ENCODE peak calls at places on chromosomes 12 and 14, in seven cellular contexts. J is neural progenitor cell, I is Peyer's patch, K is hepatocyte, S is stomach, Y is neuronal stem cell, F is tibial artery. R is an unnamed sample. For H3K36me3, the result is how much of the 10 kb centered on the place peaks cover.

GRCh38 chr12:81416571-81416970 is 338.7 kb downstream of the ACSS3 start:
- DNase-seq in J (no peak), I (no peak), K (no peak), S (no peak), Y (no peak), F (no peak), R (no peak)

GRCh38 chr12:112664569-112664968 is 127.0 kb upstream of the RPH3A start:
- DNase-seq in J (peak), I (no peak), K (peak), S (no peak), Y (peak), F (no peak), R (no peak)

GRCh38 chr12:97637770-97638169 is 175.2 kb downstream of the RMST start:
- DNase-seq in J (peak), I (no peak), K (no peak), S (no peak), Y (peak), F (no peak), R (no peak)

GRCh38 chr12:938810-939209 is 10.7 kb downstream of the RAD52 start:
- DNase-seq in J (no peak), I (no peak), K (no peak), S (peak), Y (no peak), F (no peak), R (no peak)

GRCh38 chr12:107917912-107918800 is 143.7 kb downstream of the ASCL4 start:
- DNase-seq in J (peak), I (no peak), K (peak), S (no peak), Y (peak), F (no peak), R (no peak)

GRCh38 chr14:72615511-72616121 is 278.3 kb downstream of the DPF3 start:
- DNase-seq in J (no peak), I (no peak), K (no peak), S (no peak), Y (no peak), F (no peak), R (no peak)

GRCh38 chr12:57429473-57430116 is 1.2 kb downstream of the R3HDM2 start:
- DNase-seq in J (no peak), I (no peak), K (no peak), S (no peak), Y (no peak), F (no peak), R (peak)

GRCh38 chr14:75442642-75443041 is 14.8 kb downstream of the JDP2 start:
- DNase-seq in J (no peak), I (no peak), K (no peak), S (no peak), Y (no peak), F (no peak), R (no peak)

GRCh38 chr12:14065094-14065493 is 83.7 kb upstream of the GRIN2B start:
- DNase-seq in J (no peak), I (no peak), K (no peak), S (no peak), Y (no peak), F (no peak), R (no peak)

GRCh38 chr12:93813972-93814821 is 137.0 kb downstream of the CRADD start:
- DNase-seq in J (no peak), I (no peak), K (peak), S (peak), Y (no peak), F (peak), R (no peak)

GRCh38 chr14:60561845-60562746 is 53.1 kb downstream of the SIX6 start:
- DNase-seq in J (peak), I (no peak), K (peak), S (peak), Y (peak), F (no peak), R (no peak)

GRCh38 chr14:71995741-71996140 is 63.5 kb downstream of the RGS6 start:
- DNase-seq in J (no peak), I (no peak), K (no peak), S (no peak), Y (no peak), F (no peak), R (no peak)

GRCh38 chr14:21090194-21090939 is 8.1 kb downstream of the ZNF219 start:
- DNase-seq in J (peak), I (no peak), K (no peak), S (no peak), Y (no peak), F (peak), R (no peak)

GRCh38 chr12:92561543-92561899 is 141.3 kb upstream of the PLEKHG7 start:
- DNase-seq in J (no peak), I (no peak), K (peak), S (peak), Y (no peak), F (peak), R (no peak)

GRCh38 chr14:38207830-38208815 is at the start of gene SSTR1:
- DNase-seq in J (peak), I (no peak), K (peak), S (peak), Y (peak), F (no peak), R (no peak)

DNA sequence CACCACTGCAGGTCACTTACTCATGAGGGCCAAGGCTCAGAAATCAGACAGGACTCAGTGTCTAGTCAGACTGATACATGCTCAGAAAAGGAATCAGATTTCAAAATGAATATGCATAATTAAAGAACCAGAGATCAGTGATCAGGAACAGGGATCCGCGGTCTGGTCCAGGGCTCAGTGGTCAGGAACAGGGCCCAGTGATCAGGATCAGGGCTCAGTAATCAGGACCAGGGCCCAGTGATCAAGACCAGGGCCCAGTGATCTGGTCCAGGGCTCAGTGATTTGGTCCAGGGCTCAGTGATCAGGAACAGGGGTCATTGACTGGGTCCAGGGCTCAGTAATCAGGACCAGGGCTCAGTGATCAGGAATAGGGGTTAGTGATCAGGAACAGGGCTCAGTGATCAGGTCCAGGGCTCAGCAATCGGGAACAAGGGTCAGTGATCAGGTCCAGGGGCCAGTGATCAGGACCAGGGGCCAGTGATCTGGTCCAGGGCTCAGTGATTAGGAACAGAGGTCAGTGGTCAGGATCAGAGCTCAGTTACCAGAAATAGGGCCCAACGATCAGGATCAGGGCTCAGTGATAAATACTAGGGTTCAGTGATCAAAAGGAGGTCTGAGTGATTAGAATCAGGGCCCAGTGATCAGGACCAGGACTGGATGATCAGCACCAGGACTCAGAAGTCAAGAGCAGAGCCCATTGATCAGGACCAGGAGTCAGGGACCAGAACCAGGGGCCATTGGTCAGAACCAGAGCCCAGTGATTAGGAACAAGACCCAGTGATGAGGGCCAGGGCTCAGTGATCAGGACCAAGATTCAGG is 175.3 kb downstream of the TMEM121 start:
- DNase-seq in J (no peak), I (no peak), K (no peak), S (no peak), Y (no peak), F (peak), R (no peak)
- H3K4me3 ChIP-seq in J (no peak), I (no peak), K (no peak), S (no peak), Y (no peak), F (no peak), R (no peak)

GRCh38 chr12:4292266-4293063 is 18.9 kb downstream of the CCND2 start:
- DNase-seq in J (no peak), I (no peak), K (no peak), S (no peak), Y (no peak), F (peak), R (no peak)

GRCh38 chr12:4289334-4289878 is 15.8 kb downstream of the CCND2 start:
- DNase-seq in J (peak), I (no peak), K (no peak), S (no peak), Y (no peak), F (peak), R (no peak)

GRCh38 chr12:4288296-4289019 is 14.9 kb downstream of the CCND2 start:
- DNase-seq in J (no peak), I (no peak), K (no peak), S (no peak), Y (no peak), F (no peak), R (no peak)

GRCh38 chr12:4287325-4288290 is 14.0 kb downstream of the CCND2 start:
- DNase-seq in J (no peak), I (no peak), K (no peak), S (no peak), Y (no peak), F (no peak), R (no peak)

DNA sequence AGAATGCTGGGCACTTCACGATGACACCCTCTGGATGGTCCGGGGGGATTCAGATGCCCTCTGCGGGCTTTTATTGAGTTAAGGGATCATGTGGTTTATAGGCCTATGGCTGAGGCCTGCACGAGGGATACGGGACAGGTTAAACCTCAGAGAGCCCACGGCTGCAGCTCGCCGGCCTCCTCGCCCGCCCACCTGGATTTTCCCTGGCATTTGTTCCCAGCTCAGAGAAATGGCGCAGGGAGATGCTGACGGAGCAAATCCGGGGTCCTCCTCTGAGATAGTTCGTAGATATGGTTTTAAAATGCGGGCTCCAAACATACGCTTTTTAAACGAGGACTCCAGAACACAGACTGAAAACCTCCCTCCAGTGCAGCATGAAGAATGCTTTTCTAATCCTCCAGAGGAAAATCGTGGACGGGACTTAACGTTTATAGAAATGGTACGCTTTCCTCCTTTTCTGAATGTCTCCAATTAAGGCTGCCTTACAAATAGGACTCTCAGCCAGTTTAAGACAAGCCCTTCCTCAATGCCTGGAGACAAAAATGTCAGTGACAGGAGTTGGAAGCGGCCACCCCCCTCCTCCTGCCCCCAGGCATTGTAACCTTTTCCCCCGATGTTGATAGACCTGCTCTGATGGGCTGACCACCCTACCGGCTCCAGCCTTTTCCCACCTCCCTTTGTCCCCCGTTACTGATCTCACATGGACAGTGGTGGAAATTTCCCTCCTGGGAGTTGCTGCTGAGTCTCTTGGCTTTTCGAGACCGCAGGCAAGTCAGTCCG is 16.6 kb downstream of the CCND2 start:
- DNase-seq in J (no peak), I (no peak), K (no peak), S (no peak), Y (no peak), F (peak), R (no peak)
- H3K36me3 ChIP-seq in J (under half), I (half or more), K (under half), S (half or more), Y (half or more), F (under half), R (half or more)

DNA sequence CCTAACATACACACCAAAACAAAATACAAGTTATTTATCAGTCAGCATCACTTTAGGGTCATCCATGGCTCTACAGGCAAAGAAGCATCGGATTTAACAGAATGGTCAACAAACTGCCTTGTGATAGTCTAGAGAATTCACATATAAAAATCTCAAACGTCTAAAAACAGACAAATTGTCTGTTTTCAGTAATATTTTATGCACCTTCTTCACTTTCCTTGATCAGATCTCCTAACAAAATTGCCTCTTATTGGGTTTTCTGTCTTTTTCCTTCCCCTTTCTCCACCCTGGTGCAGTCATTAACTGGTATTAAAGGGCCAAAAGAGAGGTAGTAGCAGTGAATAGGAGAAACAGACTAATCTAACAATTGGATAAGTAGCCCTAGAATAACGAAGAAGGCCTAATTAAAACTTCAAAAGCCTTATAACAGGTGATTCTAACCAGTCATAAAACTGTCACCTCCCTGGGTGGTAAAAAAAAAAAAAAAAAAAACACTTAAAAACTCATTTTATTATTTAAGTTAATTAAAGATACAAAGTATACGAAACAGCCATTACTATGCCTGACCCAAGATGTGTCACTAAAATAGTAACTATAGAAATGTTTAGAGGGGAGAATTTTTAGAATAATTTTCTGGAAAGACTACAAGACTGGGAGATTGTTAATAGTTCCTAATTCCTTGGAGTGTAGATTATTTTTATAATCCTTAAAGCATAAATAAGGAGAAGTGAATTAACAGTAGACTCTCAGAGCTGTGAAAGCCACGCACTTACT is 1.5 kb downstream of the KIF21A start:
- DNase-seq in J (no peak), I (no peak), K (no peak), S (no peak), Y (no peak), F (no peak), R (no peak)
- H3K4me3 ChIP-seq in J (peak), I (peak), K (peak), S (no peak), Y (peak), F (peak), R (peak)

GRCh38 chr14:102940729-102941362 is 18.4 kb downstream of the AMN start:
- DNase-seq in J (no peak), I (no peak), K (no peak), S (no peak), Y (no peak), F (no peak), R (no peak)

GRCh38 chr14:102943454-102943853 is 21.0 kb downstream of the AMN start:
- DNase-seq in J (no peak), I (no peak), K (no peak), S (no peak), Y (no peak), F (no peak), R (no peak)

GRCh38 chr14:102943979-102944378 is 21.5 kb downstream of the AMN start:
- DNase-seq in J (no peak), I (no peak), K (no peak), S (no peak), Y (no peak), F (no peak), R (no peak)

GRCh38 chr14:102941419-102942011 is 19.1 kb downstream of the AMN start:
- DNase-seq in J (no peak), I (peak), K (no peak), S (no peak), Y (no peak), F (no peak), R (no peak)

GRCh38 chr14:102942069-102942468 is 19.6 kb downstream of the AMN start:
- DNase-seq in J (no peak), I (no peak), K (no peak), S (no peak), Y (no peak), F (no peak), R (no peak)
- H3K36me3 ChIP-seq in J (under half), I (half or more), K (under half), S (half or more), Y (half or more), F (half or more), R (under half)

GRCh38 chr14:105139212-105139825 is 29.3 kb downstream of the JAG2 start:
- DNase-seq in J (no peak), I (no peak), K (no peak), S (no peak), Y (no peak), F (peak), R (no peak)

GRCh38 chr14:105140581-105140980 is 28.0 kb downstream of the JAG2 start:
- DNase-seq in J (no peak), I (no peak), K (no peak), S (no peak), Y (no peak), F (peak), R (no peak)

GRCh38 chr14:105138551-105139111 is 29.9 kb downstream of the JAG2 start:
- DNase-seq in J (no peak), I (no peak), K (no peak), S (no peak), Y (no peak), F (peak), R (no peak)

GRCh38 chr14:105141026-105141425 is 27.6 kb downstream of the JAG2 start:
- DNase-seq in J (no peak), I (no peak), K (no peak), S (no peak), Y (no peak), F (peak), R (no peak)

GRCh38 chr14:105139831-105140239 is 28.7 kb downstream of the JAG2 start:
- DNase-seq in J (no peak), I (no peak), K (no peak), S (no peak), Y (no peak), F (peak), R (no peak)
- H3K4me3 ChIP-seq in J (no peak), I (no peak), K (no peak), S (no peak), Y (no peak), F (no peak), R (no peak)

GRCh38 chr14:55665067-55665700 is 85.2 kb downstream of the KTN1 start:
- DNase-seq in J (no peak), I (no peak), K (no peak), S (no peak), Y (no peak), F (no peak), R (no peak)
- H3K36me3 ChIP-seq in J (under half), I (under half), K (under half), S (under half), Y (half or more), F (under half), R (under half)

R was measured in CD4-positive, alpha-beta memory T cell.